ENCODE peak calls at places on chromosomes 11 and 22, in ten cellular contexts. Q, D, C, K, V, S, F, M, L and A are unnamed samples.

GRCh38 chr11:42054351-42054750 is 594.9 kb upstream of the LRRC4C start:
- DNase-seq in S (no peak), V (no peak), L (no peak), Q (no peak), K (no peak), C (no peak), M (no peak), F (no peak), D (no peak), A (no peak)

GRCh38 chr11:15941206-15941770 is 415.1 kb downstream of the SOX6 start:
- DNase-seq in K (no peak), L (peak; percentile 32), V (no peak), Q (peak; percentile 35), D (no peak), C (no peak), F (no peak), S (no peak), M (peak; percentile 72), A (no peak)

GRCh38 chr11:101759771-101760450 is 154.9 kb upstream of the CEP126 start:
- DNase-seq in F (no peak), C (no peak), D (peak; percentile 23), K (no peak), V (no peak), M (no peak), L (peak; percentile 7), S (no peak), Q (peak; percentile 38), A (no peak)

GRCh38 chr22:45538284-45538683 is 35.6 kb downstream of the FBLN1 start:
- DNase-seq in K (no peak), S (no peak), L (no peak), Q (no peak), D (no peak), M (no peak), F (no peak), V (no peak), C (no peak), A (no peak)

GRCh38 chr11:35142481-35143207 is 3.7 kb downstream of the CD44 start:
- DNase-seq in V (no peak), M (no peak), Q (peak; percentile 71), S (peak; percentile 49), C (no peak), F (no peak), K (no peak), L (peak; percentile 70), D (peak; percentile 82), A (no peak)

GRCh38 chr22:46356496-46357185 is 21.1 kb downstream of the TRMU start:
- DNase-seq in S (no peak), Q (no peak), L (no peak), V (no peak), C (no peak), K (no peak), F (no peak), M (no peak), D (no peak), A (no peak)

GRCh38 chr11:72624496-72625201 is 49.6 kb downstream of the PDE2A start:
- DNase-seq in M (peak; percentile 37), S (no peak), D (no peak), L (no peak), V (no peak), K (no peak), C (no peak), F (no peak), Q (no peak), A (no peak)

GRCh38 chr11:89566972-89567371 is 75.8 kb upstream of the NOX4 start:
- DNase-seq in Q (no peak), K (no peak), D (no peak), C (no peak), M (no peak), V (no peak), S (no peak), F (no peak), L (no peak), A (no peak)

GRCh38 chr11:73530109-73530508 is 67.8 kb downstream of the FAM168A start:
- DNase-seq in M (peak; percentile 7), Q (peak; percentile 18), V (no peak), S (no peak), K (no peak), D (no peak), C (no peak), L (no peak), F (no peak), A (no peak)

GRCh38 chr11:19493446-19493845 is 219.2 kb upstream of the NAV2 start:
- DNase-seq in L (no peak), C (no peak), V (no peak), S (no peak), Q (no peak), F (no peak), K (no peak), D (no peak), M (no peak), A (no peak)

GRCh38 chr11:131845255-131845654 is 474.8 kb downstream of the NTM start:
- DNase-seq in C (no peak), S (no peak), F (no peak), M (no peak), D (no peak), K (no peak), Q (no peak), L (no peak), V (no peak), A (no peak)

GRCh38 chr11:1224109-1224485 is 1.2 kb downstream of the MUC5B start:
- DNase-seq in L (no peak), D (no peak), Q (no peak), C (no peak), S (no peak), K (no peak), V (no peak), F (no peak), M (no peak), A (no peak)

GRCh38 chr22:35394810-35395563 is 5.0 kb upstream of the MCM5 start:
- DNase-seq in V (no peak), F (no peak), S (no peak), K (no peak), Q (no peak), L (no peak), M (no peak), C (no peak), D (no peak), A (no peak)

GRCh38 chr22:18070556-18071306 is 7.1 kb upstream of the PEX26 start:
- DNase-seq in S (no peak), K (no peak), V (no peak), D (no peak), L (no peak), Q (peak; percentile 93), C (no peak), F (no peak), M (no peak), A (no peak)

DNA sequence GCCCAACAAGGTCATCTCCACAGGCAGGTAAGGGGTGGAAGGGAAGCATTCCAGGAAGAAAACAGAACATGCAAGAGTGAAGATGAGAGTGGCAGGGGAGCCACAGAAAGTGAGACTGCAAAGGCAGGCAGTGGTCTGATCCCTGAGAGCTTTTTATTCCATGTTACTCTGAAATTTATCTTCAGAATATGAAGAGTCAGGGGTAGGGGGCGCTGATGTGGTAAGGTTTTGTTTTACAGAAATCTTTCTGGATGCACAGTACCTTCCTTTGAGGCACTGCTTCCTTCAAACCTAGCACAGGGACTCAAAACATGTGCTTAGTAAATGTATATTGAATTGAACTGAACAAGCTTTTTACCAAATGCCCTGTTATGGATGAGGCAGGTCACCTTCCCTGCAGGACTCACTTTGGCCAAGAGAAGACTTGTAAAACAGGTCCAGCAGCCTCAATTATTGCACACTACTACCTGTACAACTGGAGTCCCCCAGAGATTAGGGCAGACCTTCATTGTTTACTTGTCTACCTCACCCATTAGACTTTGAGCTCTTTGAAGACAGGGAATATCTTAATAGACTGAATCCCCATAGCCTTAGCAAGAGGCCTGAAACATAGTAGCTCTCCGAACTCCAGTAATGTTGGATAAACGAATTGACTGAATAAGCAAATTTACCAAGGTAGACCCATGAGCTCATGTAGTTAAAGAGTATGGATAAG is 2.2 kb downstream of the PAK1 start:
- DNase-seq in D (no peak), M (peak; percentile 51), C (no peak), V (no peak), L (no peak), F (no peak), K (peak; percentile 63), Q (peak; percentile 73), S (no peak), A (no peak)
- TF ChIP-seq CTCF in D (peak; percentile 13), M (peak; percentile 18), C (peak; percentile 10), V (no peak), L (peak; percentile 25), F (no peak), K (no peak), Q (peak; percentile 9), S (peak; percentile 46), A (peak; percentile 48)

GRCh38 chr11:113014731-113015455 is 53.7 kb downstream of the NCAM1 start:
- DNase-seq in S (no peak), F (no peak), V (no peak), D (no peak), C (no peak), K (no peak), Q (no peak), M (no peak), L (peak; percentile 8), A (no peak)

GRCh38 chr11:113018913-113019312 is 57.7 kb downstream of the NCAM1 start:
- DNase-seq in V (no peak), F (no peak), D (no peak), K (no peak), L (no peak), M (no peak), S (no peak), Q (no peak), C (no peak), A (no peak)

GRCh38 chr11:113016905-113017304 is 55.7 kb downstream of the NCAM1 start:
- DNase-seq in Q (peak; percentile 41), S (no peak), D (no peak), L (no peak), M (no peak), K (no peak), F (no peak), V (no peak), C (no peak), A (no peak)

DNA sequence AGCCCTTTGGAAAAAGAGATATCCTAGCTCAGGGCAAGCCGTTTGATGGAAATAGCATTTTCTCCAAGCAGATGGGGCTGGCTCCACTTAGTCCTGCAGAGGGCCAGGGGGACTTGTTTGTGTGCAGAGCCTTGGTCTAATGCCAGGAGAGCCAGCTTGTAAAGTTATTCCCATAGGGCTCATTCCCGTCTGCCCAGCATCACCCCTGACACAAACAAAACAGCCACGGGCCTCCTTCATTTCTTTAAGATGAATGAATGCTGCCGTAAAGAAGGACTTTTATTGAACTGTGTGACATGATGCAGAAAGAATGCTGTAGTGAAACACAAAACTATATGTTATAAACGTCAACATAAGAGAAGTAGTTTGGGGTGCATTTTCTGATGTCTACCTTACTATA is 53.0 kb downstream of the NCAM1 start:
- DNase-seq in F (no peak), M (no peak), V (no peak), S (no peak), Q (no peak), D (no peak), C (no peak), K (no peak), L (peak; percentile 9), A (no peak)
- TF ChIP-seq CTCF in F (no peak), M (no peak), V (no peak), S (peak; percentile 19), Q (no peak), D (no peak), C (no peak), K (no peak), L (no peak), A (no peak)

GRCh38 chr11:56521955-56522354 is 21.1 kb downstream of the OR5M11 start:
- DNase-seq in L (no peak), Q (no peak), K (no peak), M (no peak), S (no peak), F (no peak), D (no peak), V (no peak), C (no peak), A (no peak)
- TF ChIP-seq CTCF in L (no peak), Q (no peak), K (no peak), M (peak; percentile 23), S (no peak), F (no peak), D (no peak), V (no peak), C (no peak), A (no peak)

GRCh38 chr11:87908086-87908485 is 267.2 kb downstream of the RAB38 start:
- DNase-seq in D (no peak), K (no peak), F (no peak), V (no peak), M (no peak), L (no peak), C (no peak), S (no peak), Q (no peak), A (no peak)
- TF ChIP-seq CTCF in D (no peak), K (no peak), F (no peak), V (no peak), M (no peak), L (no peak), C (no peak), S (no peak), Q (no peak), A (no peak)